ENCODE peak calls at places on chromosomes 16 and 17, in eight cellular contexts. G, C, U, F, E, L, M and X are unnamed samples.

GRCh38 chr17:76640550-76641380 is 2.8 kb downstream of the ST6GALNAC1 start:
- DNase-seq in G (no peak), C (no peak), U (no peak), F (no peak), E (no peak), L (no peak), M (no peak), X (no peak)

GRCh38 chr17:8835631-8836364 is 31.7 kb downstream of the PIK3R6 start:
- DNase-seq in G (no peak), C (no peak), U (no peak), F (no peak), E (no peak), L (no peak), M (no peak), X (no peak)

GRCh38 chr17:16081507-16082087 is 82.0 kb downstream of the TTC19 start:
- DNase-seq in G (no peak), C (no peak), U (no peak), F (no peak), E (no peak), L (no peak), M (no peak), X (no peak)

GRCh38 chr17:21126645-21127507 is at the start of gene DHRS7B:
- DNase-seq in G (peak), C (peak), U (peak), F (peak), E (peak), L (peak), M (peak), X (peak)

GRCh38 chr16:48531011-48531962 is 78.7 kb downstream of the N4BP1 start:
- DNase-seq in G (no peak), C (no peak), U (peak), F (no peak), E (peak), L (no peak), M (no peak), X (peak)

GRCh38 chr17:37637956-37638355 is 5.3 kb downstream of the DDX52 start:
- DNase-seq in G (no peak), C (no peak), U (no peak), F (no peak), E (no peak), L (no peak), M (no peak), X (no peak)

GRCh38 chr16:16940351-16940750 is 530.4 kb downstream of the XYLT1 start:
- DNase-seq in G (no peak), C (no peak), U (no peak), F (no peak), E (no peak), L (no peak), M (no peak), X (no peak)

GRCh38 chr17:17898673-17899072 is 61.9 kb upstream of the SREBF1 start:
- DNase-seq in G (no peak), C (no peak), U (no peak), F (no peak), E (no peak), L (no peak), M (no peak), X (no peak)

GRCh38 chr17:17361543-17362511 is 58.7 kb downstream of the NT5M start:
- DNase-seq in G (no peak), C (no peak), U (no peak), F (no peak), E (no peak), L (no peak), M (no peak), X (no peak)

GRCh38 chr16:86739178-86739577 is 160.8 kb downstream of the FOXL1 start:
- DNase-seq in G (no peak), C (no peak), U (no peak), F (no peak), E (no peak), L (no peak), M (no peak), X (no peak)

GRCh38 chr16:86120201-86120981 is 221.4 kb downstream of the IRF8 start:
- DNase-seq in G (no peak), C (no peak), U (no peak), F (no peak), E (no peak), L (no peak), M (no peak), X (no peak)

GRCh38 chr17:29369831-29370735 is 20.1 kb upstream of the TAOK1 start:
- DNase-seq in G (peak), C (peak), U (peak), F (peak), E (peak), L (peak), M (peak), X (peak)

GRCh38 chr16:78675312-78675711 is 575.9 kb downstream of the WWOX start:
- DNase-seq in G (no peak), C (no peak), U (no peak), F (no peak), E (no peak), L (no peak), M (no peak), X (no peak)

GRCh38 chr17:47620503-47621245 is 29.0 kb upstream of the KPNB1 start:
- DNase-seq in G (no peak), C (no peak), U (no peak), F (no peak), E (peak), L (no peak), M (no peak), X (no peak)

GRCh38 chr17:77489898-77490265 is 349.1 kb downstream of the SEC14L1 start:
- DNase-seq in G (no peak), C (no peak), U (peak), F (no peak), E (no peak), L (no peak), M (no peak), X (peak)

GRCh38 chr16:79600636-79601091 is at the start of gene MAF:
- DNase-seq in G (peak), C (peak), U (peak), F (peak), E (peak), L (peak), M (peak), X (peak)

GRCh38 chr17:17063546-17064122 is 21.4 kb downstream of the MPRIP start:
- DNase-seq in G (no peak), C (no peak), U (no peak), F (no peak), E (peak), L (no peak), M (no peak), X (peak)